ENCODE peak calls at places on chromosome 19, in five cellular contexts. Q, M, Y, I and G are unnamed samples.

GRCh38 chr19:8397291-8397690 is 7.1 kb downstream of the RAB11B start:
- DNase-seq in Q (no peak), M (no peak), Y (no peak), I (no peak), G (no peak)

GRCh38 chr19:15452111-15453047 is 2.6 kb upstream of the WIZ start:
- DNase-seq in Q (peak; percentile 86), M (peak; percentile 94), Y (peak; percentile 90), I (peak; percentile 90), G (peak; percentile 99)

GRCh38 chr19:7272856-7273578 is 21.2 kb downstream of the INSR start:
- DNase-seq in Q (no peak), M (no peak), Y (no peak), I (no peak), G (no peak)

GRCh38 chr19:32674153-32674958 is 624 bp downstream of the ANKRD27 start:
- DNase-seq in Q (peak; percentile 14), M (no peak), Y (no peak), I (no peak), G (no peak)

GRCh38 chr19:15934332-15935078 is at the start of gene CYP4F11:
- DNase-seq in Q (no peak), M (peak; percentile 94), Y (peak; percentile 89), I (no peak), G (peak; percentile 49)

GRCh38 chr19:45446295-45446694 is 21.5 kb upstream of the FOSB start:
- DNase-seq in Q (no peak), M (no peak), Y (no peak), I (no peak), G (no peak)

GRCh38 chr19:3983936-3984583 is 1.2 kb downstream of the EEF2 start:
- DNase-seq in Q (no peak), M (no peak), Y (no peak), I (no peak), G (no peak)

GRCh38 chr19:1046836-1047695 is 7.2 kb downstream of the ABCA7 start:
- DNase-seq in Q (no peak), M (no peak), Y (no peak), I (no peak), G (peak; percentile 15)

GRCh38 chr19:43651758-43652545 is 12.3 kb upstream of the CADM4 start:
- DNase-seq in Q (no peak), M (no peak), Y (peak; percentile 71), I (peak; percentile 74), G (peak; percentile 63)

GRCh38 chr19:28258794-28259193 is 954.2 kb downstream of the UQCRFS1 start:
- DNase-seq in Q (no peak), M (no peak), Y (no peak), I (no peak), G (no peak)

GRCh38 chr19:45901432-45901903 is 945 bp downstream of the MYPOP start:
- DNase-seq in Q (no peak), M (peak; percentile 85), Y (no peak), I (peak; percentile 29), G (peak; percentile 54)

GRCh38 chr19:6718741-6719539 is 1.5 kb downstream of the C3 start:
- DNase-seq in Q (no peak), M (no peak), Y (no peak), I (peak; percentile 9), G (peak; percentile 38)

GRCh38 chr19:39971380-39971841 is 446 bp downstream of the PSMC4 start:
- DNase-seq in Q (no peak), M (peak; percentile 77), Y (no peak), I (no peak), G (no peak)

GRCh38 chr19:17027428-17027816 is 812 bp upstream of the CPAMD8 start:
- DNase-seq in Q (no peak), M (no peak), Y (no peak), I (no peak), G (no peak)

DNA sequence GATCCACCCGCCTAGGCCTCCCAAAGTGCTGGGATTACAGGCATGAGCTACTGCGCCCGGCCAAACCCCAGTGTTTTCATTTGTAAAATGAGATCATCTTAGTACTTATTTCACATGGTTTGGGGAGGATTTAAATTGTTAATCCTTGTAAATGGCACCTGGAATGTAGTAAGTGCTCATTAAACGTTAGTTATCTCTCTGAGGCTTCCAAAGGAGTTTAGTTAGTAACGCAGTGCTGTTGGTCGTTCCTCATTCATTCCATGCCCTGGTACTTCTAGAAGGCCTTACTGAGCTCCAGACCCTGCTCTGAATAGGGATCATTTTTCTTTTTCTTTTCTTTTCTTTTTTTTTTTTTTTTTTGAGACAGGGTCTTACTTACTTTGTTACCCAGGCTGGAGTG is 5.2 kb downstream of the CPT1C start:
- DNase-seq in Q (no peak), M (no peak), Y (no peak), I (no peak), G (no peak)
- H3K4me3 ChIP-seq in Q (no peak overlapping the region), M (no peak overlapping the region), Y (no peak overlapping the region), I (no peak overlapping the region), G (no peak overlapping the region)

GRCh38 chr19:49567722-49568454 is 12.5 kb downstream of the NOSIP start:
- DNase-seq in Q (no peak), M (no peak), Y (no peak), I (no peak), G (no peak)
- H3K4me1 ChIP-seq in Q (peaks cover 5% of the 10 kb centered on the region), M (no peaks in the 10 kb centered on the region), Y (no peaks in the 10 kb centered on the region), I (peaks cover 13% of the 10 kb centered on the region), G (peaks cover 4% of the 10 kb centered on the region)

GRCh38 chr19:47510516-47511127 is 4.2 kb downstream of the NAPA start:
- DNase-seq in Q (no peak), M (no peak), Y (no peak), I (no peak), G (no peak)

GRCh38 chr19:47512948-47513319 is 1.9 kb downstream of the NAPA start:
- DNase-seq in Q (no peak), M (no peak), Y (no peak), I (no peak), G (no peak)

GRCh38 chr19:47511128-47511517 is 3.7 kb downstream of the NAPA start:
- DNase-seq in Q (no peak), M (no peak), Y (no peak), I (no peak), G (no peak)

GRCh38 chr19:47512183-47512947 is 2.5 kb downstream of the NAPA start:
- DNase-seq in Q (no peak), M (no peak), Y (no peak), I (no peak), G (no peak)

DNA sequence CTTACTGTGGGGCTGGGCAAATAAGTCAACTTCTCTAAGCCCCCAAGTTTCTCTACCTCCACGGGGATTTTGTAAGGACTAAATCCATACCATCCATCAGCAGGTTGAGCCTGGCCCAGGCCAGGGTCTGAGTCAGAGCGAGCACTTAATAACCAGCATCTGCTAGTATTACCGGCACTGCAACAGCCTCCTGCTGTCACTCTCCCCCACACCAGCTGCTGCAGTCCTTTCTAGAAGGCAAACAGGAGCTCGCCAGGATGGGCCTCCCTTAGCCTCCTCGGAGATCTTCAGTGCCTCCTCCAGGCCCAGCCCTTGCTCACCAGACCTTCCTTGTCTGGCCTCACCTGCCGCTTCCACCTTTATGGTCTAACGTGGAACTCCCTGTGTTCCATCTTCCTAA is 3.2 kb downstream of the NAPA start:
- DNase-seq in Q (no peak), M (no peak), Y (no peak), I (no peak), G (no peak)
- H3K4me3 ChIP-seq in Q (no peak overlapping the region), M (no peak overlapping the region), Y (peak overlapping the region; percentile 97), I (no peak overlapping the region), G (no peak overlapping the region)

GRCh38 chr19:13092206-13092605 is 10.5 kb downstream of the LYL1 start:
- DNase-seq in Q (no peak), M (no peak), Y (no peak), I (no peak), G (no peak)
- H3K4me1 ChIP-seq in Q (peaks cover 42% of the 10 kb centered on the region), M (peaks cover 3% of the 10 kb centered on the region), Y (peaks cover 10% of the 10 kb centered on the region), I (peaks cover 3% of the 10 kb centered on the region), G (peaks cover 49% of the 10 kb centered on the region)

DNA sequence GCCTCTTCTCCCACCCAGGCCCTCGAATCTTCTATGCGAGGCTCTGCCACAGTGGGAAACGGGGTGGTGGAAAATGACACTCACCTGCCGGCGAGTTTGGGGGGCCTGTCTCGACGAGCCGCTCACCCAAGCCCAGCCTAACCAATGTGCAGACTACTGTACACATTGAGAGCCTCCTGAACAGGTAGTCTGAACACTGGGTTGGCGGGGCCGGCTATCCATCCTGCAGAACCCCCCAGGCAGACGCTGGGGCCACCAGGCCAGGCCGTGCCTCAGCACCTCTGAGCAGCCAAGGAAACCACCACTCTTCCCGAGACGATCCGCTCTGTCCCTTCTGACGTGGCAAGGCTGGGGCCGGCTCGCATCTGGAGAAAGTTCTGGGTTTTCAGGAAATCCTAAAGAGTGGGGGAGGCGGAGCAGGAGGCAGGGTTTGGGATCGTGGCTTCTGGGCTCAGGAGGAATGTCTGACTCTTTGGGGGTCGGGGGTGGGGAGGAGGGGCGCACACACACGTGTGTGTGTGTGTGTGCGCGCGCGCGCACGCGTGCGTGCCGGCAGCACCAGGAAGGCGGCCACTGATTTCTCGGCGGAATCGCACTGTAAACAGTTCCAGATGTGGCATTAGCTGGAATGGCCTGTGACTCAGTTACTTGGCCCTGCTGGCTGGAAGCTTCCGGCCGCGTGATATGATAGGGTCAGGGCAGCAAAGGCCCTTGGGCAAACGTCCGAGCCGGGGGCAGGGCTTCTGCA is 18.5 kb downstream of the TMED1 start:
- DNase-seq in Q (no peak), M (peak; percentile 93), Y (no peak), I (no peak), G (peak; percentile 59)
- H3K4me3 ChIP-seq in Q (no peak overlapping the region), M (no peak overlapping the region), Y (peak overlapping the region; percentile 49), I (no peak overlapping the region), G (peak overlapping the region; percentile 36)

GRCh38 chr19:30065680-30066606 is 123.9 kb downstream of the URI1 start:
- DNase-seq in Q (no peak), M (no peak), Y (no peak), I (no peak), G (no peak)
- H3K4me1 ChIP-seq in Q (no peaks in the 10 kb centered on the region), M (no peaks in the 10 kb centered on the region), Y (no peaks in the 10 kb centered on the region), I (no peaks in the 10 kb centered on the region), G (peaks cover 4% of the 10 kb centered on the region)

DNA sequence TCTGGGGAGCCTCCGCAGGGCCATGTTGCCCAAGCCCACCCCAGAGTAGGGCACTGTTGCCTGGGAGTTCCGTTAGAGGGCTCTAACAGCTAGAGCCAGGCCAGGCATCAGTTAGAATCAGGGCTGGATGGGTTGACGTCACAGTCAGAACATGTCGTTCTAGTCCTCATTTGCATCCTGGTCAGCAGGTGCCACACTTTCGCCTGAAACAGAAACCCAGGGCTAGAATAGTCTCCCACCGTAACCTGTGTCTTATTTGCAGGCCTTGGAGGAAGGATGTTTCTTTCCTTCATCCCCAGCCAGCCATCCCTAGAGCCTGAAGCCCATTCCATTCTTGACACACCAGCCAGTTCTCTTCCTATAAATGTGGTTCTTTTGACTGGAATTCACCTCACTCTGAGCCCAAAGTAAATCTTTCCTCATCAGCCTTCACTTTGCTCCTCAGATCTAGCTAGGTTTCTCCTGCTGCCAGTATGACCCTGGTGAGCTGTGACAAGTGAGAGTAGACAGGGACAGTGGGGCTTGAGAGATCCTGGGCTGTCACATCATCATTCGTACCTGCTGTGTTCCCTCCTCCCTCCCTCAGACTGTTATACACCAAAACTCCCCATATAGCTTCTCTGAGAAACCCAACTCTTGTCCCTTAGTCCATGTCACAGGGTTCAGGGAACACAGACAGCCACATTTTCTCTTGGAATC is 12.2 kb upstream of the CCDC97 start:
- DNase-seq in Q (no peak), M (peak; percentile 62), Y (no peak), I (no peak), G (no peak)
- H3K4me3 ChIP-seq in Q (no peak overlapping the region), M (no peak overlapping the region), Y (no peak overlapping the region), I (no peak overlapping the region), G (no peak overlapping the region)

GRCh38 chr19:55640577-55641375 is at the start of gene ZNF580:
- DNase-seq in Q (peak; percentile 65), M (peak; percentile 90), Y (peak; percentile 64), I (peak; percentile 73), G (peak; percentile 76)
- H3K4me1 ChIP-seq in Q (peaks cover 25% of the 10 kb centered on the region), M (no peaks in the 10 kb centered on the region), Y (peaks cover 13% of the 10 kb centered on the region), I (peaks cover 19% of the 10 kb centered on the region), G (peaks cover 6% of the 10 kb centered on the region)

GRCh38 chr19:47601180-47601904 is 7.6 kb upstream of the BICRA start:
- DNase-seq in Q (no peak), M (no peak), Y (no peak), I (no peak), G (no peak)
- H3K4me3 ChIP-seq in Q (peak overlapping the region; percentile 69), M (no peak overlapping the region), Y (peak overlapping the region; percentile 65), I (peak overlapping the region; percentile 63), G (no peak overlapping the region)